ENCODE peak calls at places on chromosomes 3 and 15, in five cellular contexts. N is NB4, T is GM12878, J is neural progenitor cell, Y is astrocyte of the spinal cord. C is an unnamed sample.

GRCh38 chr3:77038928-77039605 is 832 bp upstream of the ROBO2 start:
- DNase-seq in N (no peak), T (no peak), J (peak; percentile 72), Y (peak; percentile 5), C (peak; percentile 34)

GRCh38 chr3:155643581-155644165 is 101.2 kb downstream of the PLCH1 start:
- DNase-seq in N (no peak), T (no peak), J (no peak), Y (no peak), C (no peak)

GRCh38 chr15:38578626-38579025 is 14.0 kb upstream of the RASGRP1 start:
- DNase-seq in N (no peak), T (no peak), J (no peak), Y (no peak), C (no peak)

GRCh38 chr3:128845695-128846491 is 33.5 kb upstream of the ACAD9 start:
- DNase-seq in N (peak; percentile 98), T (peak; percentile 7), J (peak; percentile 78), Y (peak; percentile 60), C (peak; percentile 66)

GRCh38 chr3:185750702-185751101 is 74.1 kb downstream of the IGF2BP2 start:
- DNase-seq in N (no peak), T (no peak), J (no peak), Y (no peak), C (no peak)

GRCh38 chr3:49417516-49418120 is 4.7 kb downstream of the AMT start:
- DNase-seq in N (no peak), T (no peak), J (no peak), Y (no peak), C (no peak)

GRCh38 chr3:111666041-111666735 is 71.0 kb upstream of the ZBED2 start:
- DNase-seq in N (no peak), T (no peak), J (no peak), Y (no peak), C (no peak)

GRCh38 chr3:105369501-105370371 is 3.0 kb downstream of the ALCAM start:
- DNase-seq in N (peak; percentile 77), T (peak; percentile 53), J (peak; percentile 77), Y (peak; percentile 83), C (peak; percentile 81)

GRCh38 chr15:67064607-67065530 is 533 bp upstream of the SMAD3 start:
- DNase-seq in N (no peak), T (no peak), J (peak; percentile 68), Y (peak; percentile 70), C (no peak)

GRCh38 chr15:82172506-82172905 is 90.0 kb downstream of the EFL1 start:
- DNase-seq in N (no peak), T (no peak), J (no peak), Y (no peak), C (no peak)

GRCh38 chr3:182914341-182914740 is 66.0 kb downstream of the DCUN1D1 start:
- DNase-seq in N (no peak), T (peak; percentile 11), J (no peak), Y (no peak), C (no peak)

GRCh38 chr3:49602877-49603411 is 48.7 kb downstream of the BSN start:
- DNase-seq in N (no peak), T (no peak), J (no peak), Y (no peak), C (no peak)

GRCh38 chr3:134976948-134977347 is 181.9 kb downstream of the EPHB1 start:
- DNase-seq in N (peak; percentile 6), T (no peak), J (no peak), Y (no peak), C (no peak)

GRCh38 chr3:150081084-150081483 is 110.4 kb upstream of the PFN2 start:
- DNase-seq in N (no peak), T (no peak), J (no peak), Y (peak; percentile 73), C (peak; percentile 48)

GRCh38 chr15:57496946-57497944 is 94.5 kb upstream of the MYZAP start:
- DNase-seq in N (no peak), T (no peak), J (no peak), Y (no peak), C (no peak)

GRCh38 chr3:57974796-57975388 is 33.3 kb upstream of the FLNB start:
- DNase-seq in N (peak; percentile 26), T (no peak), J (no peak), Y (peak; percentile 85), C (peak; percentile 78)

GRCh38 chr3:186090884-186091283 is 18.0 kb downstream of the ETV5 start:
- DNase-seq in N (no peak), T (no peak), J (no peak), Y (no peak), C (no peak)

GRCh38 chr3:178707632-178708031 is 171.4 kb downstream of the KCNMB2 start:
- DNase-seq in N (no peak), T (no peak), J (no peak), Y (no peak), C (no peak)

GRCh38 chr15:32030795-32031194 is 480 bp downstream of the CHRNA7 start:
- DNase-seq in N (peak; percentile 9), T (no peak), J (peak; percentile 48), Y (peak; percentile 2), C (no peak)

GRCh38 chr3:100588251-100588650 is 21.1 kb upstream of the ADGRG7 start:
- DNase-seq in N (no peak), T (no peak), J (no peak), Y (no peak), C (no peak)

GRCh38 chr3:100591411-100591810 is 18.0 kb upstream of the ADGRG7 start:
- DNase-seq in N (no peak), T (no peak), J (no peak), Y (no peak), C (no peak)

GRCh38 chr3:100590840-100591147 is 18.6 kb upstream of the ADGRG7 start:
- DNase-seq in N (no peak), T (no peak), J (no peak), Y (no peak), C (no peak)

GRCh38 chr3:100586832-100587231 is 22.6 kb upstream of the ADGRG7 start:
- DNase-seq in N (no peak), T (no peak), J (no peak), Y (no peak), C (no peak)

DNA sequence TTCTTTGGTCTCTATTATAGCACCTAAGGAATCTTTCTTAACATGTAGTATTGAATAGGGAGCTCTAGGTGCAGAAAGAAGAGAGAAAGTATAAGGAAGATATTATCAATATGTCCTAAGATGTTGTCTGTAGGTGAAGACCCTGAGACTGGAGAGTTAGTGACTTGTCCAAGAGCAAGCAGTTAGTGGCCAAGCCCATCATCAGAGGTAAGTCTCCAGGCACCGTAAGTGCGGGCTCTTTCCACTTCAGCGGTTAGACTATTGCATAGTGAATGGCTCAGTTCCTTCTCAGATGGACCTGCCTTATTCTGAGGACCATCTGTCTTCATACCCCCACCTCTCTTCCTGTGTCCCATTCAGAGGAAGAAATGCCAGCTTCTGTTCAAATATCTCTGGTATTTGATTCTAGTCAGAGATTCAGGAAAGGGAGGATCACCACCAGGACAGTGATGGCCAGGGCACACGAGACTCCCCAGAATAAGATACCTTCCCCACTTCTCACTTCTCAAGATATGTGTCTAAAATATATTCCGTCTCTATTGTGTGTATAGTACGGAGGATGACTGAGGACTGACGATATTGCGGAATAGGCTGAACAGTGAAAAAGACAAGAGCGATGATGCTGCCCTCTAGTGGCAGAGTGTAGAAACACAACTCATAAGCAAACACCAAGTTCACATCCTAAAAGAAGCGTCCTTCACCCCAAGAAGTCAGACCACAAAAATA is 19.1 kb upstream of the ADGRG7 start:
- DNase-seq in N (peak; percentile 78), T (peak; percentile 68), J (peak; percentile 64), Y (peak; percentile 71), C (peak; percentile 85)
- H3K4me3 ChIP-seq in N (no peak overlapping the region), T (no peak overlapping the region), J (peak overlapping the region; percentile 24), Y (peak overlapping the region; percentile 10), C (no peak overlapping the region)

DNA sequence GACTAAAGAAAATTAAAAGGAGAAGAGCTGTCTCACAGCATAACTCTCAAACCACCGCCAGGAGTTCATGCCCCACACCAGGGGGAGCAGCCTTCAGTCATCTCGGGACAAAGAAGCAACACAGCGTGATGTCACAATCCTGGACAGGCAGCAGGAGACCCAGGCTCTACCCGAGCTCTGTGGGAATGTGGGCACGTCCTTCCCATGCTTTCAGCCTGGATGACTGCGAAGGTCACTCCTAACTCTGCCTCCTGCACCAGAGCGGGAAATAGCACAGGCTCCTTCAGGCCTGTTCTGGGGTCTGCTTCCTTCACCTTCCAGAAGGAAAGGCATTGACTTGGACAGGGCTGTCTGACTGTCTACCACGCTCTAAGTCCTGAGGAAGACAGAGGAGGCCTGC is 31.3 kb downstream of the NOX5 start:
- DNase-seq in N (peak; percentile 76), T (no peak), J (peak; percentile 60), Y (peak; percentile 70), C (peak; percentile 84)
- TF ChIP-seq CTCF in N (peak; percentile 36), T (no peak), J (peak; percentile 30), Y (peak; percentile 49), C (peak; percentile 72)

GRCh38 chr15:63509056-63509696 is 4.8 kb downstream of the USP3 start:
- DNase-seq in N (no peak), T (no peak), J (no peak), Y (no peak), C (no peak)
- H3K4me3 ChIP-seq in N (no peak overlapping the region), T (peak overlapping the region; percentile 38), J (no peak overlapping the region), Y (no peak overlapping the region), C (no peak overlapping the region)

DNA sequence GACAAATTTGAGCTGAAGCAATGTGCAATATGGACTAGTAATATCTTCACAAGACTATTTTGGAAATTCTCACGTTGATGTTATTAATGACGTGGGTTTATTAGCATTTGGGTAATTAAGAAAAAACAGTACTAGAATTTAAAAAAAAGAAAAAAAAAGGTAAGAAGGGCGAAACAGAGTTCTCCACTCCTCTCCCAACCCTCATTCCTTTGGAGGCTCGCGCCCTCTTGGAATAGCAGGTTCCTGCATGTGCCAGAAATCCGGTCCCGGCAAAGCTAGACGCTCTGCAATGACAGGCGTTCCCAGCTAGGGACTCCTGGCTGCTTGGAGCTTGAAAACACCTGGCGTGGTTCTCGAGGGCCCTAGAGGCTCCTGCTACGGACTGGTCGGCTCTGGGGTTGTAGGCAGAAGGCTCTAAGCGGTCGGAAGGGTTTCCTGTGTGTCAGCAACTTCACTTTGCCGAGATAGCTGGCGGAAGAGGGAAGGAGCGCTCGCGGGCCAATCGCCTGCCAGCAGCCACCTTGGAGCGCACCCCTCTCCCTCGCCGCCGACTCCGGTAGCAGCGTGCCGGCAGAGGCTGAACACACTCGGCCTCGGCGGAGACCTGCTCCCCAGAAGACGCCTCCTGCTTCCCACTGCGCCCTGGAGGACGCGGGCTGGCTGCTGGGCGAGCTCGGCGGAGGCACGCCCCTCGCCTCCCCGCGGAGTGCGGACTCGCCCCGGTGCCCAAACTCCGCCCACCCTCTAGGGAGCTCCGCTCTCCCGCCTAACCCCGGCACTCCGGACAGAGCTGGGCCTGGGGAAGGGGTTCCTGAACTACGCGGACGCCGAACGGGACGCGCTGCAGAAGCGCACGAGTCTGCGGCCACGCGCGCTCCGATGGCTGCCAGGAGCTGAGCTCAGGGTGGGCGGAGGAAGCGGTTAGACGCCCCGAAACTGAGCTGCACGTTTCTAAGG is at the start of gene P2RY1:
- DNase-seq in N (peak; percentile 84), T (peak; percentile 57), J (peak; percentile 91), Y (peak; percentile 67), C (peak; percentile 68)
- TF ChIP-seq CTCF in N (no peak), T (no peak), J (no peak), Y (no peak), C (peak; percentile 8)

DNA sequence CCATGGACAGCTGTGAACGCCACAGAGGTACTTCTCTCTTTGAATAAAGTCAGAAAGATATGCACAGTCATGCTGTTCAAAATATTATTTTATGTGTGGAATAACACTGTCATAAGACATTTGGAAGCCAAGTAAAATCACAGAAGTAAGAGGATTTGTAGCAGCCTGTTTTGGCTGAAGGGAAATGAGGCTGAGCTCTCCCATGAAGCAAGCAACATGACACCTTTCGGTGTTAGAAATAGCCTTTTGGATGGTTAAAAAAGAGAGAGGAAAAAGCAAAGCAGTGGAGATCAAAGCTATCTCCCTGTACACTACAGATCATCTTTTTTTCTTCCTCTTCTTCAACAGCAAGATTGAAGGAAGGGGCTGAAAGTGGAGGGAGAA is 755.3 kb downstream of the ROBO1 start:
- DNase-seq in N (no peak), T (no peak), J (no peak), Y (peak; percentile 52), C (peak; percentile 51)
- H3K4me3 ChIP-seq in N (no peak overlapping the region), T (no peak overlapping the region), J (peak overlapping the region; percentile 82), Y (no peak overlapping the region), C (no peak overlapping the region)